ENCODE peak calls at places on chromosomes 16 and 17, in seven cellular contexts. One of them, this sample, is unnamed.

GRCh38 chr17:65005858-65006257 is 50.7 kb downstream of the GNA13 start:
- DNase-seq in DMS79 treated with DMSO at 0.1 percent for 48 hours: no peak
- DNase-seq in immature natural killer cell: no peak
- DNase-seq in COR-L47: no peak
- DNase-seq in omental fat pad: no peak
- DNase-seq in DND-41: no peak
- DNase-seq in Daoy: no peak
- DNase-seq in this sample: no peak

GRCh38 chr16:89974860-89975259 is 26.3 kb downstream of the DEF8 start:
- DNase-seq in Daoy: no peak
- DNase-seq in DND-41: no peak
- DNase-seq in COR-L47: no peak
- DNase-seq in omental fat pad: no peak
- DNase-seq in immature natural killer cell: no peak
- DNase-seq in DMS79 treated with DMSO at 0.1 percent for 48 hours: no peak
- DNase-seq in this sample: no peak

GRCh38 chr16:27377666-27378485 is 24.1 kb upstream of the IL21R start:
- DNase-seq in COR-L47: no peak
- DNase-seq in DND-41: no peak
- DNase-seq in Daoy: no peak
- DNase-seq in DMS79 treated with DMSO at 0.1 percent for 48 hours: no peak
- DNase-seq in immature natural killer cell: no peak
- DNase-seq in omental fat pad: no peak
- DNase-seq in this sample: no peak

GRCh38 chr16:47036201-47036600 is 62.7 kb upstream of the DNAJA2 start:
- DNase-seq in DND-41: no peak
- DNase-seq in omental fat pad: no peak
- DNase-seq in COR-L47: no peak
- DNase-seq in Daoy: no peak
- DNase-seq in immature natural killer cell: no peak
- DNase-seq in DMS79 treated with DMSO at 0.1 percent for 48 hours: no peak
- DNase-seq in this sample: no peak

GRCh38 chr16:49441366-49441780 is 67.8 kb downstream of the C16orf78 start:
- DNase-seq in immature natural killer cell: peak
- DNase-seq in DND-41: peak
- DNase-seq in Daoy: peak
- DNase-seq in DMS79 treated with DMSO at 0.1 percent for 48 hours: no peak
- DNase-seq in COR-L47: peak
- DNase-seq in omental fat pad: no peak
- DNase-seq in this sample: no peak

GRCh38 chr16:57916735-57917450 is 54.0 kb downstream of the CNGB1 start:
- DNase-seq in immature natural killer cell: no peak
- DNase-seq in omental fat pad: no peak
- DNase-seq in DMS79 treated with DMSO at 0.1 percent for 48 hours: no peak
- DNase-seq in Daoy: no peak
- DNase-seq in COR-L47: no peak
- DNase-seq in DND-41: no peak
- DNase-seq in this sample: peak

GRCh38 chr16:2195316-2196161 is 866 bp downstream of the CASKIN1 start:
- DNase-seq in Daoy: no peak
- DNase-seq in DMS79 treated with DMSO at 0.1 percent for 48 hours: no peak
- DNase-seq in COR-L47: no peak
- DNase-seq in DND-41: peak
- DNase-seq in omental fat pad: no peak
- DNase-seq in immature natural killer cell: no peak
- DNase-seq in this sample: no peak

GRCh38 chr16:75287708-75288107 is 36.3 kb upstream of the BCAR1 start:
- DNase-seq in immature natural killer cell: no peak
- DNase-seq in Daoy: no peak
- DNase-seq in omental fat pad: no peak
- DNase-seq in DMS79 treated with DMSO at 0.1 percent for 48 hours: peak
- DNase-seq in DND-41: no peak
- DNase-seq in COR-L47: no peak
- DNase-seq in this sample: peak

GRCh38 chr17:10754109-10754508 is 24.3 kb upstream of the TMEM220 start:
- DNase-seq in immature natural killer cell: no peak
- DNase-seq in COR-L47: no peak
- DNase-seq in DND-41: peak
- DNase-seq in DMS79 treated with DMSO at 0.1 percent for 48 hours: no peak
- DNase-seq in Daoy: peak
- DNase-seq in omental fat pad: no peak
- DNase-seq in this sample: no peak

GRCh38 chr16:3961449-3961849 is 80.9 kb upstream of the CREBBP start:
- DNase-seq in DMS79 treated with DMSO at 0.1 percent for 48 hours: no peak
- DNase-seq in immature natural killer cell: no peak
- DNase-seq in COR-L47: no peak
- DNase-seq in Daoy: peak
- DNase-seq in DND-41: no peak
- DNase-seq in omental fat pad: no peak
- DNase-seq in this sample: peak

GRCh38 chr17:64040201-64040600 is 19.8 kb upstream of the ICAM2 start:
- DNase-seq in Daoy: no peak
- DNase-seq in COR-L47: no peak
- DNase-seq in DND-41: no peak
- DNase-seq in immature natural killer cell: no peak
- DNase-seq in DMS79 treated with DMSO at 0.1 percent for 48 hours: no peak
- DNase-seq in omental fat pad: no peak
- DNase-seq in this sample: no peak

GRCh38 chr16:48014349-48015135 is 141.3 kb downstream of the ABCC12 start:
- DNase-seq in omental fat pad: no peak
- DNase-seq in COR-L47: no peak
- DNase-seq in Daoy: peak
- DNase-seq in DMS79 treated with DMSO at 0.1 percent for 48 hours: no peak
- DNase-seq in DND-41: no peak
- DNase-seq in immature natural killer cell: no peak
- DNase-seq in this sample: peak